ENCODE peak calls at places on chromosome 4, in five cellular contexts. L is upper lobe of right lung; A is suprapubic skin; G is cardiac muscle cell; Y is CD8-positive, alpha-beta T cell. V is an unnamed sample.
A peak's percentile ranks its signal among the peaks of the same experiment; 100 is the strongest.

GRCh38 chr4:138948918-138949317 is 66.7 kb upstream of the NOCT start:
- DNase-seq in L (no peak), A (no peak), G (no peak), Y (no peak), V (no peak)

GRCh38 chr4:128583753-128584712 is 225.5 kb upstream of the JADE1 start:
- DNase-seq in L (no peak), A (no peak), G (peak; percentile 64), Y (no peak), V (no peak)

GRCh38 chr4:139416073-139416673 is 37.7 kb upstream of the RAB33B start:
- DNase-seq in L (no peak), A (no peak), G (peak; percentile 77), Y (no peak), V (peak; percentile 60)

GRCh38 chr4:174005422-174005821 is 278.0 kb downstream of the FBXO8 start:
- DNase-seq in L (no peak), A (no peak), G (no peak), Y (no peak), V (no peak)

GRCh38 chr4:108466936-108467902 is 153.2 kb upstream of the RPL34 start:
- DNase-seq in L (no peak), A (no peak), G (peak; percentile 52), Y (peak; percentile 20), V (no peak)

GRCh38 chr4:188971125-188971524 is 831.9 kb downstream of the TRIML1 start:
- DNase-seq in L (no peak), A (no peak), G (no peak), Y (no peak), V (peak; percentile 50)

GRCh38 chr4:147351083-147351787 is 129.7 kb upstream of the EDNRA start:
- DNase-seq in L (no peak), A (no peak), G (peak; percentile 36), Y (no peak), V (no peak)

GRCh38 chr4:81422591-81422990 is 49.1 kb downstream of the RASGEF1B start:
- DNase-seq in L (no peak), A (no peak), G (no peak), Y (no peak), V (no peak)

DNA sequence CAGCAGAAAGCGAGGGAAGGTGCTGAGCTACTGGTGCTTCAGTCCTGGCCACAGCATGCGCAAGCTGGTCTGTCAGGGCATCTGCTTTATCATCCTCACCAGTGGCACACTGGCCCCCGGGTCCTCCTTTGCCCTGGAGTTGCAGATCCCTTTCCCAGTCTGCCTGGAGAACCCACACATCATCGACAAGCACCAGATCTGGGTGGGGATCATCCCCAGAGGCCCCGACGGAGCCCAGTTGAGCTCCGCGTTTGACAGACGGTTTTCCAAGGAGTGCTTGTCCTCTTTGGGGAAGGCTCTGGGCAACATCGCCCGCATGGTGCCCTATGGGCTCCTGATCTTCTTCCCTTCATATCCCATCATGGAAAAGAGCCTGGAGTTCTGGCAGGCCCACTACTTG is 60.3 kb downstream of the ALPK1 start:
- DNase-seq in L (no peak), A (no peak), G (no peak), Y (no peak), V (no peak)
- H3K9me3 ChIP-seq in L (no peaks in the 10 kb centered on the region), A (no peaks in the 10 kb centered on the region), G (no peaks in the 10 kb centered on the region), Y (no peaks in the 10 kb centered on the region), V (no peaks in the 10 kb centered on the region)

GRCh38 chr4:20445933-20446723 is 194.4 kb downstream of the SLIT2 start:
- DNase-seq in L (no peak), A (no peak), G (peak; percentile 70), Y (no peak), V (peak; percentile 53)
- H3K27me3 ChIP-seq in L (no peaks in the 10 kb centered on the region), A (no peaks in the 10 kb centered on the region), G (no peaks in the 10 kb centered on the region), Y (no peaks in the 10 kb centered on the region), V (no peaks in the 10 kb centered on the region)

GRCh38 chr4:77076889-77077635 is 1.3 kb upstream of the CCNI start:
- DNase-seq in L (no peak), A (no peak), G (no peak), Y (no peak), V (no peak)
- H3K4me1 ChIP-seq in L (peaks cover 15% of the 10 kb centered on the region), A (peaks cover 45% of the 10 kb centered on the region), G (peaks cover 24% of the 10 kb centered on the region), Y (peaks cover 32% of the 10 kb centered on the region), V (peaks cover 10% of the 10 kb centered on the region)

GRCh38 chr4:171430495-171430894 is 382.7 kb upstream of the GALNTL6 start:
- DNase-seq in L (no peak), A (no peak), G (no peak), Y (no peak), V (no peak)

GRCh38 chr4:171432536-171432935 is 380.7 kb upstream of the GALNTL6 start:
- DNase-seq in L (no peak), A (no peak), G (no peak), Y (no peak), V (no peak)

DNA sequence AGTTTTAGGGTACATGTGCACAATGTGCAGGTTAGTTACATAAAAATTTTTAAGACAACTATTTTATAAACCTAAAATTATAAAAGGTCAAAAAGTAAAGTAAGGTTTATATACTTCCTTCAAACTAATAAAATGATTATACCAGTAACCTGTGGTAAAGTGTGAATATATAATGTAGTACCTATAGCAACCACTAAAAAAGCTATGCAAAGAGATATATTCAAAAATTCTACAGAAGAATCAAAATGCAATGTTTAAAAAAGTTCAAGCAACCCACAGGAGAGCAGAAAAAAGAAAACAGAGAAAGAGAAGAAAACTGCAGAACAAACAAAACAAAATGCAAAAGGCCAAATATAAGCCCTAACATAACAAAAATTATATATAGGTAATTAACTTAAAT is 379.5 kb upstream of the GALNTL6 start:
- DNase-seq in L (no peak), A (no peak), G (no peak), Y (no peak), V (no peak)
- H3K9me3 ChIP-seq in L (no peaks in the 10 kb centered on the region), A (no peaks in the 10 kb centered on the region), G (no peaks in the 10 kb centered on the region), Y (no peaks in the 10 kb centered on the region), V (no peaks in the 10 kb centered on the region)